ENCODE peak calls at places on chromosomes 16 and 17, in ten cellular contexts. One of them, this sample, is unnamed.

GRCh38 chr16:72815348-72816318 is 232.3 kb downstream of the ZFHX3 start:
- DNase-seq in brain microvascular endothelial cell: no peak
- DNase-seq in stomach: no peak
- DNase-seq in IMR-90: peak; percentile 15
- DNase-seq in left ventricle myocardium inferior: no peak
- DNase-seq in colonic mucosa: no peak
- DNase-seq in BE2C: no peak
- DNase-seq in CD4-positive, alpha-beta memory T cell: no peak
- DNase-seq in kidney epithelial cell: no peak
- DNase-seq in uterus: no peak
- DNase-seq in this sample: no peak

GRCh38 chr16:55367301-55367745 is 43.3 kb downstream of the IRX6 start:
- DNase-seq in brain microvascular endothelial cell: no peak
- DNase-seq in stomach: no peak
- DNase-seq in IMR-90: no peak
- DNase-seq in left ventricle myocardium inferior: no peak
- DNase-seq in colonic mucosa: no peak
- DNase-seq in BE2C: no peak
- DNase-seq in CD4-positive, alpha-beta memory T cell: no peak
- DNase-seq in kidney epithelial cell: no peak
- DNase-seq in uterus: no peak
- DNase-seq in this sample: no peak

GRCh38 chr17:15409721-15410247 is 57.6 kb downstream of the CDRT4 start:
- DNase-seq in brain microvascular endothelial cell: peak; percentile 85
- DNase-seq in stomach: no peak
- DNase-seq in IMR-90: peak; percentile 98
- DNase-seq in left ventricle myocardium inferior: peak; percentile 48
- DNase-seq in colonic mucosa: no peak
- DNase-seq in BE2C: peak; percentile 25
- DNase-seq in CD4-positive, alpha-beta memory T cell: no peak
- DNase-seq in kidney epithelial cell: peak; percentile 69
- DNase-seq in uterus: peak; percentile 63
- DNase-seq in this sample: no peak

GRCh38 chr16:73033271-73033998 is 14.5 kb downstream of the ZFHX3 start:
- DNase-seq in brain microvascular endothelial cell: no peak
- DNase-seq in stomach: no peak
- DNase-seq in IMR-90: no peak
- DNase-seq in left ventricle myocardium inferior: no peak
- DNase-seq in colonic mucosa: no peak
- DNase-seq in BE2C: no peak
- DNase-seq in CD4-positive, alpha-beta memory T cell: no peak
- DNase-seq in kidney epithelial cell: no peak
- DNase-seq in uterus: no peak
- DNase-seq in this sample: no peak

GRCh38 chr17:48954300-48954755 is 9.7 kb upstream of the SNF8 start:
- DNase-seq in brain microvascular endothelial cell: peak; percentile 40
- DNase-seq in stomach: no peak
- DNase-seq in IMR-90: peak; percentile 49
- DNase-seq in left ventricle myocardium inferior: no peak
- DNase-seq in colonic mucosa: peak; percentile 42
- DNase-seq in BE2C: peak; percentile 59
- DNase-seq in CD4-positive, alpha-beta memory T cell: no peak
- DNase-seq in kidney epithelial cell: no peak
- DNase-seq in uterus: no peak
- DNase-seq in this sample: peak; percentile 94

GRCh38 chr16:30941600-30942420 is 7.1 kb upstream of the ORAI3 start:
- DNase-seq in brain microvascular endothelial cell: peak; percentile 70
- DNase-seq in stomach: peak; percentile 84
- DNase-seq in IMR-90: peak; percentile 58
- DNase-seq in left ventricle myocardium inferior: peak; percentile 77
- DNase-seq in colonic mucosa: peak; percentile 84
- DNase-seq in BE2C: peak; percentile 78
- DNase-seq in CD4-positive, alpha-beta memory T cell: peak; percentile 60
- DNase-seq in kidney epithelial cell: no peak
- DNase-seq in uterus: peak; percentile 66
- DNase-seq in this sample: peak; percentile 83

GRCh38 chr16:82848013-82848412 is 221.2 kb downstream of the CDH13 start:
- DNase-seq in brain microvascular endothelial cell: peak; percentile 7
- DNase-seq in stomach: no peak
- DNase-seq in IMR-90: no peak
- DNase-seq in left ventricle myocardium inferior: no peak
- DNase-seq in colonic mucosa: no peak
- DNase-seq in BE2C: no peak
- DNase-seq in CD4-positive, alpha-beta memory T cell: no peak
- DNase-seq in kidney epithelial cell: no peak
- DNase-seq in uterus: no peak
- DNase-seq in this sample: no peak

GRCh38 chr17:42230225-42230624 is 35.9 kb upstream of the GHDC start:
- DNase-seq in brain microvascular endothelial cell: no peak
- DNase-seq in stomach: no peak
- DNase-seq in IMR-90: no peak
- DNase-seq in left ventricle myocardium inferior: no peak
- DNase-seq in colonic mucosa: no peak
- DNase-seq in BE2C: no peak
- DNase-seq in CD4-positive, alpha-beta memory T cell: no peak
- DNase-seq in kidney epithelial cell: no peak
- DNase-seq in uterus: no peak
- DNase-seq in this sample: no peak

GRCh38 chr17:51258756-51259573 is 884 bp downstream of the MBTD1 start:
- DNase-seq in brain microvascular endothelial cell: no peak
- DNase-seq in stomach: no peak
- DNase-seq in IMR-90: no peak
- DNase-seq in left ventricle myocardium inferior: no peak
- DNase-seq in colonic mucosa: peak; percentile 55
- DNase-seq in BE2C: peak; percentile 52
- DNase-seq in CD4-positive, alpha-beta memory T cell: peak; percentile 50
- DNase-seq in kidney epithelial cell: no peak
- DNase-seq in uterus: peak; percentile 16
- DNase-seq in this sample: peak; percentile 42

GRCh38 chr17:42276609-42277341 is 584 bp upstream of the STAT5B start:
- DNase-seq in brain microvascular endothelial cell: peak; percentile 88
- DNase-seq in stomach: peak; percentile 74
- DNase-seq in IMR-90: peak; percentile 88
- DNase-seq in left ventricle myocardium inferior: peak; percentile 70
- DNase-seq in colonic mucosa: peak; percentile 76
- DNase-seq in BE2C: peak; percentile 67
- DNase-seq in CD4-positive, alpha-beta memory T cell: peak; percentile 73
- DNase-seq in kidney epithelial cell: peak; percentile 45
- DNase-seq in uterus: peak; percentile 85
- DNase-seq in this sample: peak; percentile 48

GRCh38 chr17:57343717-57344116 is 87.4 kb downstream of the MSI2 start:
- DNase-seq in brain microvascular endothelial cell: no peak
- DNase-seq in stomach: no peak
- DNase-seq in IMR-90: no peak
- DNase-seq in left ventricle myocardium inferior: no peak
- DNase-seq in colonic mucosa: no peak
- DNase-seq in BE2C: no peak
- DNase-seq in CD4-positive, alpha-beta memory T cell: no peak
- DNase-seq in kidney epithelial cell: no peak
- DNase-seq in uterus: no peak
- DNase-seq in this sample: no peak

GRCh38 chr17:39264119-39264518 is 38.4 kb upstream of the STAC2 start:
- DNase-seq in brain microvascular endothelial cell: no peak
- DNase-seq in stomach: no peak
- DNase-seq in IMR-90: no peak
- DNase-seq in left ventricle myocardium inferior: peak; percentile 69
- DNase-seq in colonic mucosa: no peak
- DNase-seq in BE2C: no peak
- DNase-seq in CD4-positive, alpha-beta memory T cell: no peak
- DNase-seq in kidney epithelial cell: no peak
- DNase-seq in uterus: no peak
- DNase-seq in this sample: no peak

GRCh38 chr17:68733241-68734176 is 132.3 kb upstream of the FAM20A start:
- DNase-seq in brain microvascular endothelial cell: peak; percentile 55
- DNase-seq in stomach: peak; percentile 30
- DNase-seq in IMR-90: peak; percentile 72
- DNase-seq in left ventricle myocardium inferior: no peak
- DNase-seq in colonic mucosa: no peak
- DNase-seq in BE2C: peak; percentile 13
- DNase-seq in CD4-positive, alpha-beta memory T cell: no peak
- DNase-seq in kidney epithelial cell: no peak
- DNase-seq in uterus: no peak
- DNase-seq in this sample: no peak

GRCh38 chr17:48728232-48729231 is at the start of gene HOXB13:
- DNase-seq in brain microvascular endothelial cell: no peak
- DNase-seq in stomach: peak; percentile 37
- DNase-seq in IMR-90: peak; percentile 39
- DNase-seq in left ventricle myocardium inferior: peak; percentile 32
- DNase-seq in colonic mucosa: peak; percentile 95
- DNase-seq in BE2C: peak; percentile 58
- DNase-seq in CD4-positive, alpha-beta memory T cell: peak; percentile 60
- DNase-seq in kidney epithelial cell: no peak
- DNase-seq in uterus: no peak
- DNase-seq in this sample: peak; percentile 75

GRCh38 chr17:30336369-30337171 is 2.7 kb upstream of the TMIGD1 start:
- DNase-seq in brain microvascular endothelial cell: peak; percentile 56
- DNase-seq in stomach: peak; percentile 50
- DNase-seq in IMR-90: peak; percentile 59
- DNase-seq in left ventricle myocardium inferior: no peak
- DNase-seq in colonic mucosa: peak; percentile 79
- DNase-seq in BE2C: peak; percentile 56
- DNase-seq in CD4-positive, alpha-beta memory T cell: peak; percentile 56
- DNase-seq in kidney epithelial cell: no peak
- DNase-seq in uterus: no peak
- DNase-seq in this sample: peak; percentile 79

GRCh38 chr16:78122774-78123315 is 23.4 kb downstream of the WWOX start:
- DNase-seq in brain microvascular endothelial cell: peak; percentile 10
- DNase-seq in stomach: no peak
- DNase-seq in IMR-90: peak; percentile 53
- DNase-seq in left ventricle myocardium inferior: no peak
- DNase-seq in colonic mucosa: no peak
- DNase-seq in BE2C: peak; percentile 24
- DNase-seq in CD4-positive, alpha-beta memory T cell: no peak
- DNase-seq in kidney epithelial cell: no peak
- DNase-seq in uterus: no peak
- DNase-seq in this sample: peak; percentile 14

GRCh38 chr16:70725912-70726828 is 40.3 kb upstream of the MTSS2 start:
- DNase-seq in brain microvascular endothelial cell: no peak
- DNase-seq in stomach: no peak
- DNase-seq in IMR-90: peak; percentile 42
- DNase-seq in left ventricle myocardium inferior: peak; percentile 79
- DNase-seq in colonic mucosa: no peak
- DNase-seq in BE2C: peak; percentile 48
- DNase-seq in CD4-positive, alpha-beta memory T cell: no peak
- DNase-seq in kidney epithelial cell: no peak
- DNase-seq in uterus: peak; percentile 69
- DNase-seq in this sample: no peak

GRCh38 chr17:8475820-8476219 is 40.1 kb downstream of the NDEL1 start:
- DNase-seq in brain microvascular endothelial cell: no peak
- DNase-seq in stomach: no peak
- DNase-seq in IMR-90: no peak
- DNase-seq in left ventricle myocardium inferior: no peak
- DNase-seq in colonic mucosa: no peak
- DNase-seq in BE2C: no peak
- DNase-seq in CD4-positive, alpha-beta memory T cell: no peak
- DNase-seq in kidney epithelial cell: no peak
- DNase-seq in uterus: no peak
- DNase-seq in this sample: no peak
- H3K36me3 ChIP-seq in brain microvascular endothelial cell: peaks cover 89% of the 10 kb centered on the region
- H3K36me3 ChIP-seq in stomach: peaks cover 55% of the 10 kb centered on the region
- H3K36me3 ChIP-seq in IMR-90: peaks cover 81% of the 10 kb centered on the region
- H3K36me3 ChIP-seq in left ventricle myocardium inferior: peaks cover 80% of the 10 kb centered on the region
- H3K36me3 ChIP-seq in colonic mucosa: no peaks in the 10 kb centered on the region
- H3K36me3 ChIP-seq in BE2C: peaks cover 13% of the 10 kb centered on the region
- H3K36me3 ChIP-seq in CD4-positive, alpha-beta memory T cell: peaks cover 41% of the 10 kb centered on the region
- H3K36me3 ChIP-seq in kidney epithelial cell: no peaks in the 10 kb centered on the region
- H3K36me3 ChIP-seq in uterus: no peaks in the 10 kb centered on the region
- H3K36me3 ChIP-seq in this sample: peaks cover 91% of the 10 kb centered on the region

GRCh38 chr16:47507701-47508100 is 46.6 kb downstream of the PHKB start:
- DNase-seq in brain microvascular endothelial cell: no peak
- DNase-seq in stomach: no peak
- DNase-seq in IMR-90: peak; percentile 10
- DNase-seq in left ventricle myocardium inferior: no peak
- DNase-seq in colonic mucosa: no peak
- DNase-seq in BE2C: no peak
- DNase-seq in CD4-positive, alpha-beta memory T cell: no peak
- DNase-seq in kidney epithelial cell: no peak
- DNase-seq in uterus: no peak
- DNase-seq in this sample: no peak
- H3K36me3 ChIP-seq in brain microvascular endothelial cell: peaks cover 9% of the 10 kb centered on the region
- H3K36me3 ChIP-seq in stomach: peaks cover 33% of the 10 kb centered on the region
- H3K36me3 ChIP-seq in IMR-90: peaks cover 17% of the 10 kb centered on the region
- H3K36me3 ChIP-seq in left ventricle myocardium inferior: peaks cover 61% of the 10 kb centered on the region
- H3K36me3 ChIP-seq in colonic mucosa: no peaks in the 10 kb centered on the region
- H3K36me3 ChIP-seq in BE2C: peaks cover 15% of the 10 kb centered on the region
- H3K36me3 ChIP-seq in CD4-positive, alpha-beta memory T cell: peaks cover 16% of the 10 kb centered on the region
- H3K36me3 ChIP-seq in kidney epithelial cell: peaks cover 1% of the 10 kb centered on the region
- H3K36me3 ChIP-seq in uterus: no peaks in the 10 kb centered on the region
- H3K36me3 ChIP-seq in this sample: peaks cover 11% of the 10 kb centered on the region

GRCh38 chr16:57765160-57765728 is 29.7 kb downstream of the KATNB1 start:
- DNase-seq in brain microvascular endothelial cell: no peak
- DNase-seq in stomach: no peak
- DNase-seq in IMR-90: no peak
- DNase-seq in left ventricle myocardium inferior: no peak
- DNase-seq in colonic mucosa: no peak
- DNase-seq in BE2C: no peak
- DNase-seq in CD4-positive, alpha-beta memory T cell: no peak
- DNase-seq in kidney epithelial cell: no peak
- DNase-seq in uterus: no peak
- DNase-seq in this sample: no peak

GRCh38 chr16:57762365-57763289 is 27.1 kb downstream of the KATNB1 start:
- DNase-seq in brain microvascular endothelial cell: no peak
- DNase-seq in stomach: no peak
- DNase-seq in IMR-90: no peak
- DNase-seq in left ventricle myocardium inferior: no peak
- DNase-seq in colonic mucosa: no peak
- DNase-seq in BE2C: no peak
- DNase-seq in CD4-positive, alpha-beta memory T cell: no peak
- DNase-seq in kidney epithelial cell: no peak
- DNase-seq in uterus: no peak
- DNase-seq in this sample: no peak

GRCh38 chr16:57764341-57765159 is 29.0 kb downstream of the KATNB1 start:
- DNase-seq in brain microvascular endothelial cell: peak; percentile 79
- DNase-seq in stomach: no peak
- DNase-seq in IMR-90: peak; percentile 90
- DNase-seq in left ventricle myocardium inferior: no peak
- DNase-seq in colonic mucosa: no peak
- DNase-seq in BE2C: peak; percentile 99
- DNase-seq in CD4-positive, alpha-beta memory T cell: peak; percentile 50
- DNase-seq in kidney epithelial cell: peak; percentile 86
- DNase-seq in uterus: no peak
- DNase-seq in this sample: peak; percentile 56

GRCh38 chr16:57763290-57764005 is 27.9 kb downstream of the KATNB1 start:
- DNase-seq in brain microvascular endothelial cell: no peak
- DNase-seq in stomach: no peak
- DNase-seq in IMR-90: no peak
- DNase-seq in left ventricle myocardium inferior: no peak
- DNase-seq in colonic mucosa: no peak
- DNase-seq in BE2C: peak; percentile 8
- DNase-seq in CD4-positive, alpha-beta memory T cell: no peak
- DNase-seq in kidney epithelial cell: no peak
- DNase-seq in uterus: no peak
- DNase-seq in this sample: no peak

GRCh38 chr16:57764006-57764340 is 28.4 kb downstream of the KATNB1 start:
- DNase-seq in brain microvascular endothelial cell: no peak
- DNase-seq in stomach: no peak
- DNase-seq in IMR-90: no peak
- DNase-seq in left ventricle myocardium inferior: no peak
- DNase-seq in colonic mucosa: no peak
- DNase-seq in BE2C: no peak
- DNase-seq in CD4-positive, alpha-beta memory T cell: no peak
- DNase-seq in kidney epithelial cell: no peak
- DNase-seq in uterus: no peak
- DNase-seq in this sample: no peak
- H3K36me3 ChIP-seq in brain microvascular endothelial cell: peaks cover 68% of the 10 kb centered on the region
- H3K36me3 ChIP-seq in stomach: peaks cover 36% of the 10 kb centered on the region
- H3K36me3 ChIP-seq in IMR-90: peaks cover 58% of the 10 kb centered on the region
- H3K36me3 ChIP-seq in left ventricle myocardium inferior: peaks cover 85% of the 10 kb centered on the region
- H3K36me3 ChIP-seq in colonic mucosa: no peaks in the 10 kb centered on the region
- H3K36me3 ChIP-seq in BE2C: peaks cover 2% of the 10 kb centered on the region
- H3K36me3 ChIP-seq in CD4-positive, alpha-beta memory T cell: no peaks in the 10 kb centered on the region
- H3K36me3 ChIP-seq in kidney epithelial cell: no peaks in the 10 kb centered on the region
- H3K36me3 ChIP-seq in uterus: no peaks in the 10 kb centered on the region
- H3K36me3 ChIP-seq in this sample: peaks cover 5% of the 10 kb centered on the region

GRCh38 chr17:21373696-21374454 is 2.3 kb upstream of the KCNJ12 start:
- DNase-seq in brain microvascular endothelial cell: no peak
- DNase-seq in stomach: no peak
- DNase-seq in IMR-90: no peak
- DNase-seq in left ventricle myocardium inferior: no peak
- DNase-seq in colonic mucosa: no peak
- DNase-seq in BE2C: no peak
- DNase-seq in CD4-positive, alpha-beta memory T cell: no peak
- DNase-seq in kidney epithelial cell: no peak
- DNase-seq in uterus: no peak
- DNase-seq in this sample: no peak
- H3K36me3 ChIP-seq in brain microvascular endothelial cell: no peaks in the 10 kb centered on the region
- H3K36me3 ChIP-seq in stomach: no peaks in the 10 kb centered on the region
- H3K36me3 ChIP-seq in IMR-90: no peaks in the 10 kb centered on the region
- H3K36me3 ChIP-seq in left ventricle myocardium inferior: no peaks in the 10 kb centered on the region
- H3K36me3 ChIP-seq in colonic mucosa: no peaks in the 10 kb centered on the region
- H3K36me3 ChIP-seq in BE2C: no peaks in the 10 kb centered on the region
- H3K36me3 ChIP-seq in CD4-positive, alpha-beta memory T cell: no peaks in the 10 kb centered on the region
- H3K36me3 ChIP-seq in kidney epithelial cell: no peaks in the 10 kb centered on the region
- H3K36me3 ChIP-seq in uterus: no peaks in the 10 kb centered on the region
- H3K36me3 ChIP-seq in this sample: no peaks in the 10 kb centered on the region